ENCODE peak calls at places on chromosome 17, in eight cellular contexts. H is effector memory CD8-positive, alpha-beta T cell; W is SK-N-SH; T is NCI-H460; U is EL; I is activated T-cell treated with anti-CD3 and anti-CD28 coated beads, Interleukin-2, amount 50 U/mL, for 4 hours; C is stimulated activated CD8-positive, alpha-beta memory T cell treated with anti-CD3 and anti-CD28 coated beads, Interleukin-4, amount 100 ng/mL, for 24 hours; N is stimulated activated CD4-positive, alpha-beta T cell treated with anti-CD3 and anti-CD28 coated beads, Interleukin-1b, Interleukin-23, amount 100 ng/mL, for 4 hours. M is an unnamed sample.

GRCh38 chr17:751269-752001 is 629 bp downstream of the GEMIN4 start:
- DNase-seq in I (peak), U (peak), C (peak), N (peak), W (peak), T (peak), H (peak), M (peak)

GRCh38 chr17:50219345-50219744 is 17.9 kb upstream of the COL1A1 start:
- DNase-seq in H (no peak), I (no peak), C (no peak), W (no peak), T (no peak), U (peak), N (no peak), M (peak)

GRCh38 chr17:78252111-78252634 is 20.7 kb downstream of the TMEM235 start:
- DNase-seq in H (peak), T (no peak), I (peak), U (no peak), W (no peak), N (peak), C (peak), M (no peak)

GRCh38 chr17:50772251-50772650 is 4.9 kb upstream of the ANKRD40CL start:
- DNase-seq in N (no peak), I (no peak), T (no peak), H (peak), U (no peak), C (no peak), W (no peak), M (no peak)

GRCh38 chr17:4948997-4949320 is 629 bp upstream of the PFN1 start:
- DNase-seq in W (peak), C (peak), H (peak), T (peak), U (peak), I (peak), N (no peak), M (peak)

GRCh38 chr17:45743626-45744326 is 40.3 kb upstream of the CRHR1 start:
- DNase-seq in I (no peak), C (no peak), H (no peak), U (no peak), W (no peak), T (no peak), N (no peak), M (no peak)

GRCh38 chr17:73090396-73091202 is 1.9 kb downstream of the SLC39A11 start:
- DNase-seq in I (no peak), N (no peak), T (no peak), U (no peak), C (no peak), H (no peak), W (no peak), M (no peak)

GRCh38 chr17:73703216-73703615 is 59.0 kb upstream of the SDK2 start:
- DNase-seq in U (no peak), I (no peak), W (peak), C (no peak), N (no peak), T (no peak), H (no peak), M (no peak)

GRCh38 chr17:22467720-22468119 is 775.4 kb downstream of the KCNJ18 start:
- DNase-seq in C (no peak), N (no peak), I (no peak), T (no peak), H (no peak), W (no peak), U (no peak), M (no peak)

GRCh38 chr17:6508026-6508425 is 48.3 kb downstream of the PITPNM3 start:
- DNase-seq in I (no peak), N (no peak), C (no peak), H (no peak), T (no peak), U (no peak), W (no peak), M (no peak)

GRCh38 chr17:35846055-35846809 is 22.5 kb downstream of the HEATR9 start:
- DNase-seq in C (no peak), U (no peak), H (no peak), N (no peak), W (no peak), T (no peak), I (no peak), M (no peak)

GRCh38 chr17:1714980-1715802 is 5.0 kb upstream of the TLCD2 start:
- DNase-seq in W (peak), U (peak), H (no peak), I (peak), N (no peak), C (no peak), T (peak), M (peak)

GRCh38 chr17:75412455-75413317 is 7.2 kb upstream of the GRB2 start:
- DNase-seq in T (peak), I (peak), C (peak), W (peak), N (peak), H (peak), U (peak), M (peak)

GRCh38 chr17:82497483-82498405 is 21.8 kb upstream of the FOXK2 start:
- DNase-seq in W (no peak), C (no peak), N (no peak), I (peak), H (peak), U (peak), T (no peak), M (peak)

GRCh38 chr17:81219476-81220180 is 3.1 kb downstream of the CEP131 start:
- DNase-seq in I (no peak), T (no peak), N (no peak), H (no peak), C (no peak), U (no peak), W (no peak), M (no peak)

GRCh38 chr17:3885970-3886369 is 6.9 kb downstream of the CAMKK1 start:
- DNase-seq in I (no peak), U (peak), W (no peak), H (no peak), N (no peak), C (no peak), T (peak), M (no peak)

GRCh38 chr17:76841776-76842405 is 26.3 kb upstream of the MGAT5B start:
- DNase-seq in I (no peak), N (no peak), U (no peak), H (no peak), W (peak), T (no peak), C (no peak), M (peak)

GRCh38 chr17:67152824-67153223 is 92.2 kb downstream of the HELZ start:
- DNase-seq in T (no peak), N (no peak), H (no peak), I (no peak), W (no peak), U (no peak), C (no peak), M (no peak)

GRCh38 chr17:50495918-50496317 is 12.3 kb upstream of the MYCBPAP start:
- DNase-seq in W (no peak), U (peak), I (no peak), T (no peak), N (no peak), C (no peak), H (no peak), M (no peak)

GRCh38 chr17:7261377-7262191 is 694 bp downstream of the CLDN7 start:
- DNase-seq in T (no peak), H (no peak), U (no peak), N (no peak), C (no peak), I (peak), W (peak), M (no peak)

GRCh38 chr17:39566092-39566491 is 41.6 kb downstream of the NEUROD2 start:
- DNase-seq in U (no peak), N (no peak), C (no peak), H (no peak), W (no peak), I (no peak), T (no peak), M (no peak)

GRCh38 chr17:80108321-80108971 is 7.1 kb downstream of the GAA start:
- DNase-seq in N (no peak), C (no peak), T (no peak), W (no peak), U (no peak), I (no peak), H (no peak), M (no peak)

GRCh38 chr17:56125830-56126819 is 27.1 kb upstream of the ANKFN1 start:
- DNase-seq in H (no peak), I (no peak), U (peak), W (peak), N (no peak), C (no peak), T (peak), M (peak)

GRCh38 chr17:3043737-3044365 is 19.6 kb downstream of the OR1D5 start:
- DNase-seq in H (no peak), W (no peak), I (no peak), U (no peak), N (no peak), T (no peak), C (no peak), M (peak)

GRCh38 chr17:81854974-81855774 is 5.2 kb downstream of the P4HB start:
- DNase-seq in W (peak), C (no peak), H (no peak), T (no peak), N (no peak), I (no peak), U (no peak), M (no peak)

GRCh38 chr17:68733241-68734176 is 132.3 kb upstream of the FAM20A start:
- DNase-seq in T (no peak), U (peak), N (no peak), I (no peak), C (no peak), W (no peak), H (no peak), M (no peak)

GRCh38 chr17:19378416-19379293 is at the start of gene MAPK7:
- DNase-seq in T (no peak), C (no peak), H (no peak), W (no peak), I (no peak), N (no peak), U (no peak), M (no peak)